ENCODE peak calls at places on chromosomes 13 and 19, in nine cellular contexts. A is activated T-helper 1 cell treated with anti-CD3 and anti-CD28 coated beads, Interleukin-2, amount 50 U/mL, for 16 hours; N is activated CD4-positive, alpha-beta memory T cell treated with anti-CD3 and anti-CD28 coated beads, Interleukin-2, amount 10 ng/mL, durations not matched to agents 7 days and 5 days; R is NCI-H187 treated with DMSO at 0.1 percent for 48 hours; W is neural crest cell; X is activated CD4-positive, alpha-beta T cell treated with anti-CD3 and anti-CD28 coated beads, Interleukin-2, amount 10 ng/mL, durations not matched to agents 7 days and 5 days; J is Caco-2; V is HFF-Myc; I is HS-27A. H is an unnamed sample.

GRCh38 chr13:112990783-112991182 is 21.8 kb downstream of the MCF2L start:
- DNase-seq in A (no peak), N (no peak), R (peak), W (no peak), X (no peak), J (peak), V (no peak), I (no peak), H (no peak)

GRCh38 chr19:51531349-51532315 is at the start of gene SIGLEC6:
- DNase-seq in A (no peak), N (peak), R (no peak), W (no peak), X (peak), J (peak), V (no peak), I (no peak), H (peak)

GRCh38 chr13:75219479-75220237 is 262.3 kb downstream of the TBC1D4 start:
- DNase-seq in A (peak), N (peak), R (peak), W (peak), X (peak), J (peak), V (no peak), I (no peak), H (peak)

GRCh38 chr13:30308548-30308947 is 1.2 kb upstream of the KATNAL1 start:
- DNase-seq in A (no peak), N (no peak), R (no peak), W (no peak), X (no peak), J (no peak), V (no peak), I (no peak), H (no peak)

GRCh38 chr19:55973982-55974381 is 12.6 kb upstream of the NLRP5 start:
- DNase-seq in A (no peak), N (no peak), R (no peak), W (no peak), X (no peak), J (no peak), V (no peak), I (no peak), H (no peak)

GRCh38 chr13:28336193-28336657 is 158.7 kb downstream of the FLT1 start:
- DNase-seq in A (no peak), N (no peak), R (no peak), W (no peak), X (no peak), J (no peak), V (no peak), I (no peak), H (no peak)

GRCh38 chr19:50772408-50773311 is 2.4 kb downstream of the GPR32 start:
- DNase-seq in A (no peak), N (no peak), R (no peak), W (no peak), X (no peak), J (peak), V (no peak), I (no peak), H (no peak)

GRCh38 chr19:11324079-11324661 is 15.3 kb downstream of the RAB3D start:
- DNase-seq in A (no peak), N (peak), R (no peak), W (no peak), X (peak), J (peak), V (peak), I (no peak), H (peak)

GRCh38 chr19:49387936-49388372 is at the start of gene KASH5:
- DNase-seq in A (peak), N (peak), R (no peak), W (no peak), X (peak), J (peak), V (no peak), I (no peak), H (peak)

GRCh38 chr13:29065142-29065541 is 245.0 kb downstream of the MTUS2 start:
- DNase-seq in A (no peak), N (no peak), R (no peak), W (no peak), X (no peak), J (no peak), V (no peak), I (no peak), H (no peak)

GRCh38 chr19:16940626-16941025 is 51.8 kb downstream of the F2RL3 start:
- DNase-seq in A (no peak), N (no peak), R (no peak), W (no peak), X (no peak), J (no peak), V (no peak), I (no peak), H (no peak)

GRCh38 chr19:54179921-54180452 is 7.0 kb upstream of the TMC4 start:
- DNase-seq in A (no peak), N (no peak), R (peak), W (peak), X (no peak), J (no peak), V (no peak), I (no peak), H (no peak)

GRCh38 chr13:114054830-114055439 is 77.5 kb downstream of the RASA3 start:
- DNase-seq in A (no peak), N (no peak), R (no peak), W (peak), X (no peak), J (no peak), V (no peak), I (no peak), H (no peak)

GRCh38 chr13:23671902-23672301 is 101.7 kb downstream of the TNFRSF19 start:
- DNase-seq in A (no peak), N (no peak), R (no peak), W (no peak), X (no peak), J (no peak), V (no peak), I (no peak), H (no peak)

GRCh38 chr13:76884167-76884566 is 2.0 kb downstream of the KCTD12 start:
- DNase-seq in A (no peak), N (no peak), R (no peak), W (no peak), X (no peak), J (peak), V (peak), I (no peak), H (no peak)

GRCh38 chr13:108993346-108993745 is 363.9 kb downstream of the MYO16 start:
- DNase-seq in A (no peak), N (no peak), R (no peak), W (no peak), X (no peak), J (no peak), V (no peak), I (no peak), H (no peak)

GRCh38 chr19:2149980-2150793 is 1.2 kb downstream of the AP3D1 start:
- DNase-seq in A (no peak), N (peak), R (no peak), W (no peak), X (no peak), J (no peak), V (no peak), I (no peak), H (no peak)

GRCh38 chr13:80340643-80341097 is 256 bp downstream of the SPRY2 start:
- DNase-seq in A (no peak), N (no peak), R (no peak), W (no peak), X (no peak), J (no peak), V (no peak), I (no peak), H (no peak)

GRCh38 chr13:99366075-99366987 is 59.1 kb upstream of the GPR183 start:
- DNase-seq in A (no peak), N (no peak), R (no peak), W (no peak), X (no peak), J (no peak), V (no peak), I (no peak), H (no peak)

GRCh38 chr13:21675095-21676007 is 4.5 kb downstream of the FGF9 start:
- DNase-seq in A (no peak), N (peak), R (no peak), W (peak), X (no peak), J (no peak), V (no peak), I (no peak), H (no peak)

GRCh38 chr19:42515241-42515832 is 12.9 kb downstream of the CEACAM1 start:
- DNase-seq in A (no peak), N (no peak), R (no peak), W (no peak), X (no peak), J (no peak), V (no peak), I (no peak), H (no peak)

GRCh38 chr19:54315956-54316355 is 3.0 kb upstream of the LILRA5 start:
- DNase-seq in A (no peak), N (no peak), R (no peak), W (no peak), X (no peak), J (no peak), V (no peak), I (no peak), H (no peak)

GRCh38 chr19:52270266-52270885 is 989 bp downstream of the ZNF766 start:
- DNase-seq in A (no peak), N (no peak), R (no peak), W (no peak), X (peak), J (peak), V (no peak), I (no peak), H (no peak)

GRCh38 chr19:19670070-19670551 is 1.5 kb downstream of the ZNF101 start:
- DNase-seq in A (no peak), N (no peak), R (no peak), W (no peak), X (no peak), J (no peak), V (no peak), I (no peak), H (no peak)

GRCh38 chr19:8423821-8424223 is 10.7 kb downstream of the MARCHF2 start:
- DNase-seq in A (no peak), N (no peak), R (no peak), W (peak), X (no peak), J (peak), V (peak), I (peak), H (no peak)

GRCh38 chr19:3678188-3678587 is 22.1 kb downstream of the PIP5K1C start:
- DNase-seq in A (no peak), N (no peak), R (no peak), W (no peak), X (no peak), J (no peak), V (no peak), I (no peak), H (no peak)

GRCh38 chr13:32079586-32079985 is 48.0 kb downstream of the FRY start:
- DNase-seq in A (no peak), N (no peak), R (no peak), W (no peak), X (no peak), J (no peak), V (no peak), I (no peak), H (no peak)

GRCh38 chr19:42235181-42235580 is 7.2 kb downstream of the GSK3A start:
- DNase-seq in A (no peak), N (no peak), R (no peak), W (no peak), X (no peak), J (no peak), V (no peak), I (no peak), H (no peak)

GRCh38 chr19:40744554-40745401 is 5.5 kb downstream of the ACTMAP start:
- DNase-seq in A (no peak), N (peak), R (no peak), W (no peak), X (peak), J (peak), V (no peak), I (no peak), H (no peak)

GRCh38 chr19:9362905-9363304 is at the start of gene ZNF177:
- DNase-seq in A (no peak), N (no peak), R (no peak), W (no peak), X (no peak), J (no peak), V (no peak), I (no peak), H (no peak)

GRCh38 chr13:22757530-22758120 is 423.2 kb upstream of the SGCG start:
- DNase-seq in A (no peak), N (no peak), R (no peak), W (no peak), X (no peak), J (no peak), V (no peak), I (no peak), H (no peak)

GRCh38 chr19:42352216-42352892 is 26.9 kb downstream of the MEGF8 start:
- DNase-seq in A (no peak), N (no peak), R (no peak), W (peak), X (peak), J (no peak), V (peak), I (no peak), H (no peak)